ENCODE peak calls at places on chromosomes 1 and 21, in six cellular contexts. Y is stromal cell of bone marrow; N is ELR; E is CD4-positive, alpha-beta T cell; R is aorta; M is Caki2. O is an unnamed sample.

GRCh38 chr1:33365560-33365997 is 44.7 kb upstream of the A3GALT2 start:
- DNase-seq in N (peak), E (no peak), M (peak), R (no peak), Y (no peak), O (peak)

GRCh38 chr1:216464489-216464888 is 41.2 kb upstream of the USH2A start:
- DNase-seq in R (no peak), N (peak), M (peak), Y (peak), E (no peak), O (peak)

GRCh38 chr1:33899746-33900145 is 35.9 kb downstream of the HMGB4 start:
- DNase-seq in M (no peak), N (no peak), E (no peak), Y (no peak), R (no peak), O (no peak)

GRCh38 chr1:28273216-28273860 is 14.0 kb downstream of the SESN2 start:
- DNase-seq in Y (no peak), R (no peak), N (peak), M (no peak), E (no peak), O (no peak)

GRCh38 chr1:202247837-202248795 is 54.5 kb downstream of the LGR6 start:
- DNase-seq in E (no peak), N (no peak), Y (no peak), M (no peak), R (no peak), O (no peak)

GRCh38 chr1:7379445-7379971 is 391.6 kb upstream of the VAMP3 start:
- DNase-seq in E (no peak), N (peak), M (no peak), Y (peak), R (peak), O (peak)

GRCh38 chr1:208187499-208188041 is 56.6 kb downstream of the PLXNA2 start:
- DNase-seq in M (no peak), N (no peak), R (no peak), Y (no peak), E (no peak), O (no peak)

GRCh38 chr1:77036560-77036959 is 169.3 kb downstream of the ST6GALNAC5 start:
- DNase-seq in E (no peak), N (peak), R (no peak), M (peak), Y (no peak), O (peak)

GRCh38 chr21:46061063-46061462 is 36.8 kb upstream of the COL6A2 start:
- DNase-seq in M (no peak), R (no peak), N (no peak), Y (no peak), E (no peak), O (no peak)

GRCh38 chr1:24849653-24850295 is 80.3 kb downstream of the RUNX3 start:
- DNase-seq in R (no peak), E (no peak), M (peak), N (peak), Y (no peak), O (peak)

GRCh38 chr1:10031461-10031860 is 1.3 kb upstream of the UBE4B start:
- DNase-seq in N (peak), E (no peak), Y (no peak), R (no peak), M (peak), O (peak)

GRCh38 chr1:55129194-55129728 is 85.9 kb downstream of the USP24 start:
- DNase-seq in N (peak), Y (peak), E (no peak), M (peak), R (peak), O (peak)

GRCh38 chr1:19582318-19582717 is 61.8 kb upstream of the NBL1 start:
- DNase-seq in Y (no peak), M (peak), E (peak), N (peak), R (peak), O (no peak)

GRCh38 chr1:74733616-74734484 is 898 bp downstream of the TYW3 start:
- DNase-seq in Y (peak), N (peak), R (no peak), E (peak), M (peak), O (peak)

GRCh38 chr1:39297534-39297933 is 93.0 kb downstream of the MACF1 start:
- DNase-seq in N (no peak), R (no peak), Y (no peak), M (no peak), E (no peak), O (peak)